ENCODE peak calls at places on chromosome 1, in seven cellular contexts. G is WTC11; U is substantia nigra; Z is cerebellar cortex; T is activated B cell treated with CpG ODN at 0.5 μM for 24 hours; F is activated CD8-positive, alpha-beta memory T cell treated with anti-CD3 and anti-CD28 coated beads for 1 hour; N is HCEC 1CT. X is an unnamed sample.

GRCh38 chr1:17909634-17910033 is 154.5 kb downstream of the ACTL8 start:
- DNase-seq in G (peak), U (no peak), Z (no peak), T (no peak), F (no peak), N (no peak), X (no peak)

GRCh38 chr1:206419783-206420182 is 50.5 kb upstream of the IKBKE start:
- DNase-seq in G (no peak), U (no peak), Z (no peak), T (no peak), F (no peak), N (peak), X (no peak)

GRCh38 chr1:118484893-118485292 is 299.9 kb upstream of the SPAG17 start:
- DNase-seq in G (no peak), U (no peak), Z (no peak), T (no peak), F (no peak), N (no peak), X (no peak)

GRCh38 chr1:234372011-234372757 is 1.1 kb upstream of the COA6 start:
- DNase-seq in G (no peak), U (no peak), Z (no peak), T (no peak), F (no peak), N (peak), X (no peak)

GRCh38 chr1:35180776-35181374 is 12.1 kb downstream of the SFPQ start:
- DNase-seq in G (no peak), U (no peak), Z (no peak), T (no peak), F (no peak), N (no peak), X (no peak)

GRCh38 chr1:113073457-113073950 is 506 bp downstream of the LRIG2 start:
- DNase-seq in G (peak), U (no peak), Z (no peak), T (no peak), F (no peak), N (peak), X (no peak)

GRCh38 chr1:52637946-52638345 is 5.0 kb downstream of the SHISAL2A start:
- DNase-seq in G (no peak), U (no peak), Z (no peak), T (no peak), F (no peak), N (no peak), X (no peak)

GRCh38 chr1:155979525-155980343 is 1.4 kb upstream of the ARHGEF2 start:
- DNase-seq in G (no peak), U (no peak), Z (no peak), T (no peak), F (no peak), N (peak), X (no peak)

GRCh38 chr1:228921473-228921872 is 186.2 kb downstream of the RHOU start:
- DNase-seq in G (no peak), U (no peak), Z (no peak), T (no peak), F (no peak), N (no peak), X (no peak)

GRCh38 chr1:182688436-182688835 is 4.0 kb upstream of the RGS8 start:
- DNase-seq in G (no peak), U (no peak), Z (no peak), T (no peak), F (no peak), N (no peak), X (no peak)

GRCh38 chr1:58874757-58875755 is 91.2 kb upstream of the JUN start:
- DNase-seq in G (peak), U (no peak), Z (no peak), T (no peak), F (no peak), N (no peak), X (peak)

GRCh38 chr1:234933475-234933874 is 195.2 kb downstream of the TOMM20 start:
- DNase-seq in G (no peak), U (no peak), Z (no peak), T (no peak), F (no peak), N (peak), X (peak)

GRCh38 chr1:206074839-206075238 is 21.9 kb downstream of the RHEX start:
- DNase-seq in G (no peak), U (no peak), Z (no peak), T (no peak), F (no peak), N (no peak), X (no peak)

GRCh38 chr1:50474859-50475809 is 51.9 kb upstream of the DMRTA2 start:
- DNase-seq in G (peak), U (no peak), Z (peak), T (no peak), F (no peak), N (peak), X (no peak)

GRCh38 chr1:203744008-203744972 is 20.7 kb upstream of the LAX1 start:
- DNase-seq in G (peak), U (no peak), Z (peak), T (no peak), F (no peak), N (no peak), X (no peak)

GRCh38 chr1:102837551-102837950 is 270.8 kb downstream of the COL11A1 start:
- DNase-seq in G (no peak), U (no peak), Z (no peak), T (no peak), F (no peak), N (no peak), X (no peak)

GRCh38 chr1:109240158-109241152 is 8.9 kb upstream of the CELSR2 start:
- DNase-seq in G (peak), U (no peak), Z (peak), T (no peak), F (no peak), N (peak), X (no peak)

GRCh38 chr1:155077346-155077745 is 1.3 kb upstream of the EFNA3 start:
- DNase-seq in G (no peak), U (no peak), Z (no peak), T (no peak), F (no peak), N (no peak), X (no peak)

GRCh38 chr1:167528057-167528705 is 9.9 kb upstream of the CD247 start:
- DNase-seq in G (no peak), U (no peak), Z (no peak), T (no peak), F (no peak), N (no peak), X (no peak)

GRCh38 chr1:160168016-160168415 is 16.6 kb downstream of the ATP1A4 start:
- DNase-seq in G (no peak), U (no peak), Z (no peak), T (no peak), F (no peak), N (no peak), X (no peak)

GRCh38 chr1:37477946-37478345 is 3.6 kb downstream of the ZC3H12A start:
- DNase-seq in G (no peak), U (no peak), Z (peak), T (no peak), F (no peak), N (no peak), X (no peak)

GRCh38 chr1:1256956-1257871 is 10.7 kb upstream of the C1QTNF12 start:
- DNase-seq in G (no peak), U (no peak), Z (no peak), T (no peak), F (no peak), N (no peak), X (no peak)

GRCh38 chr1:68162761-68163160 is 69.6 kb downstream of the WLS start:
- DNase-seq in G (peak), U (no peak), Z (no peak), T (no peak), F (no peak), N (no peak), X (no peak)

GRCh38 chr1:113389356-113389952 is 861 bp upstream of the MAGI3 start:
- DNase-seq in G (no peak), U (no peak), Z (peak), T (no peak), F (no peak), N (no peak), X (no peak)

X was measured in hypothalamus.